ENCODE peak calls at places on chromosome 18, in ten cellular contexts. O, M, Y, A, B, W, X, E, T and I are unnamed samples.

GRCh38 chr18:75005622-75006021 is 203.3 kb downstream of the PTGR3 start:
- DNase-seq in O (peak), E (no peak), M (no peak), T (no peak), W (no peak), Y (peak), A (no peak), B (peak), X (no peak), I (no peak)

GRCh38 chr18:35756506-35757117 is 175.1 kb downstream of the GALNT1 start:
- DNase-seq in X (peak), M (peak), E (peak), W (peak), T (peak), B (peak), A (peak), Y (peak), O (peak), I (peak)

GRCh38 chr18:35581555-35582309 is at the start of gene GALNT1:
- DNase-seq in B (no peak), X (peak), O (no peak), A (peak), M (peak), E (no peak), W (peak), Y (peak), T (no peak), I (peak)

GRCh38 chr18:13216092-13216582 is 2.4 kb upstream of the LDLRAD4 start:
- DNase-seq in W (peak), M (peak), E (peak), A (peak), O (peak), Y (peak), T (peak), B (peak), X (peak), I (peak)

GRCh38 chr18:47050468-47050867 is 15.0 kb upstream of the ELOA2 start:
- DNase-seq in A (peak), X (peak), T (peak), E (peak), Y (peak), M (peak), W (peak), B (peak), O (peak), I (peak)

GRCh38 chr18:70634576-70635147 is 345.8 kb downstream of the SOCS6 start:
- DNase-seq in A (peak), W (no peak), E (no peak), T (no peak), B (no peak), Y (no peak), O (no peak), X (no peak), M (no peak), I (no peak)

GRCh38 chr18:43486462-43486861 is 209.2 kb upstream of the SYT4 start:
- DNase-seq in A (peak), T (peak), E (no peak), O (no peak), W (no peak), M (no peak), B (no peak), Y (no peak), X (no peak), I (peak)

GRCh38 chr18:49459404-49460171 is 857 bp downstream of the DYM start:
- DNase-seq in Y (peak), O (peak), W (peak), T (peak), X (peak), M (peak), B (peak), A (peak), E (peak), I (peak)

GRCh38 chr18:574456-575228 is 5.5 kb upstream of the CETN1 start:
- DNase-seq in E (no peak), Y (no peak), B (no peak), T (peak), X (no peak), M (no peak), O (no peak), W (no peak), A (no peak), I (peak)

GRCh38 chr18:13564579-13564978 is 161.8 kb downstream of the FAM210A start:
- DNase-seq in W (no peak), X (no peak), A (no peak), E (no peak), O (no peak), M (no peak), T (no peak), B (no peak), Y (no peak), I (no peak)

GRCh38 chr18:45945669-45946068 is 21.5 kb downstream of the EPG5 start:
- DNase-seq in A (no peak), M (no peak), O (no peak), T (no peak), W (no peak), B (no peak), X (no peak), E (no peak), Y (no peak), I (no peak)

GRCh38 chr18:56973487-56973886 is 173.4 kb upstream of the BOD1L2 start:
- DNase-seq in W (no peak), A (peak), Y (peak), M (no peak), B (no peak), X (no peak), E (peak), O (peak), T (no peak), I (no peak)

GRCh38 chr18:57397440-57397839 is 37.7 kb upstream of the ONECUT2 start:
- DNase-seq in T (peak), W (no peak), O (peak), B (peak), M (peak), E (peak), X (peak), Y (peak), A (peak), I (no peak)

GRCh38 chr18:79628416-79629248 is 51.0 kb upstream of the CTDP1 start:
- DNase-seq in T (no peak), W (no peak), E (no peak), Y (no peak), M (no peak), A (no peak), X (no peak), O (no peak), B (no peak), I (no peak)

GRCh38 chr18:57008001-57008686 is 138.7 kb upstream of the BOD1L2 start:
- DNase-seq in B (no peak), E (no peak), W (no peak), Y (no peak), O (no peak), M (no peak), X (no peak), A (no peak), T (no peak), I (no peak)

GRCh38 chr18:79912994-79913831 is 38.2 kb downstream of the SLC66A2 start:
- DNase-seq in M (no peak), B (no peak), A (no peak), T (no peak), W (no peak), E (no peak), X (no peak), Y (no peak), O (no peak), I (peak)

GRCh38 chr18:36851202-36851590 is 22.3 kb downstream of the KIAA1328 start:
- DNase-seq in T (no peak), O (no peak), E (no peak), A (no peak), B (no peak), M (no peak), Y (no peak), X (peak), W (peak), I (no peak)

GRCh38 chr18:10416020-10416419 is 38.4 kb upstream of the APCDD1 start:
- DNase-seq in W (no peak), E (no peak), B (no peak), T (no peak), X (no peak), A (no peak), M (no peak), O (no peak), Y (no peak), I (no peak)

GRCh38 chr18:3605562-3606443 is 155.8 kb downstream of the TGIF1 start:
- DNase-seq in X (no peak), A (peak), Y (peak), M (peak), E (peak), T (peak), W (peak), B (peak), O (peak), I (peak)

GRCh38 chr18:4765401-4765800 is 310.3 kb upstream of the DLGAP1 start:
- DNase-seq in A (no peak), O (no peak), Y (no peak), B (no peak), W (no peak), T (peak), X (no peak), E (no peak), M (no peak), I (no peak)

GRCh38 chr18:58045265-58046086 is 1.4 kb downstream of the NEDD4L start:
- DNase-seq in Y (peak), M (peak), E (peak), W (peak), B (peak), A (peak), O (peak), X (peak), T (peak), I (peak)

GRCh38 chr18:48356909-48357631 is 52.1 kb downstream of the ZBTB7C start:
- DNase-seq in O (no peak), X (no peak), T (peak), M (no peak), E (no peak), W (no peak), Y (no peak), B (no peak), A (no peak), I (no peak)

GRCh38 chr18:65725421-65726050 is 25.3 kb upstream of the CDH7 start:
- DNase-seq in O (no peak), X (no peak), A (no peak), M (peak), B (no peak), W (no peak), E (peak), Y (no peak), T (peak), I (peak)

GRCh38 chr18:22191986-22192385 is 22.6 kb downstream of the GATA6 start:
- DNase-seq in B (no peak), X (no peak), E (no peak), O (no peak), W (peak), M (no peak), T (no peak), A (no peak), Y (no peak), I (peak)

GRCh38 chr18:40612356-40612755 is 1342.7 kb upstream of the PIK3C3 start:
- DNase-seq in A (no peak), W (no peak), M (no peak), E (no peak), Y (no peak), B (no peak), X (no peak), T (no peak), O (no peak), I (no peak)

GRCh38 chr18:79608069-79608468 is 71.5 kb upstream of the CTDP1 start:
- DNase-seq in X (no peak), B (no peak), M (no peak), A (peak), Y (no peak), E (no peak), T (no peak), O (no peak), W (no peak), I (no peak)

GRCh38 chr18:7885763-7886295 is 318.7 kb downstream of the PTPRM start:
- DNase-seq in O (peak), A (no peak), W (no peak), M (no peak), B (no peak), E (no peak), Y (no peak), X (no peak), T (no peak), I (no peak)

GRCh38 chr18:69400976-69401474 is 337 bp downstream of the DOK6 start:
- DNase-seq in W (peak), O (peak), X (no peak), Y (peak), A (peak), T (peak), M (peak), E (no peak), B (peak), I (peak)

GRCh38 chr18:74139888-74140287 is 7.7 kb downstream of the FBXO15 start:
- DNase-seq in B (peak), X (no peak), A (peak), T (no peak), Y (peak), O (peak), W (no peak), E (peak), M (peak), I (no peak)

GRCh38 chr18:28039078-28039477 is 137.9 kb downstream of the CDH2 start:
- DNase-seq in B (peak), X (no peak), Y (peak), M (peak), W (peak), O (peak), A (no peak), E (peak), T (peak), I (no peak)

GRCh38 chr18:1627494-1627893 is 722.8 kb downstream of the ADCYAP1 start:
- DNase-seq in T (no peak), O (no peak), B (no peak), W (no peak), E (no peak), X (no peak), M (no peak), A (no peak), Y (no peak), I (no peak)

GRCh38 chr18:64100136-64100922 is 48.6 kb downstream of the LINC00305 start:
- DNase-seq in W (no peak), B (no peak), M (no peak), T (no peak), O (no peak), Y (no peak), E (no peak), X (peak), A (no peak), I (peak)

GRCh38 chr18:72180689-72181088 is 363.5 kb downstream of the CBLN2 start:
- DNase-seq in T (no peak), O (no peak), X (no peak), A (no peak), M (no peak), Y (no peak), E (no peak), B (no peak), W (no peak), I (no peak)

GRCh38 chr18:46497129-46497528 is 159.9 kb downstream of the LOXHD1 start:
- DNase-seq in E (peak), B (peak), A (peak), O (peak), M (peak), X (peak), W (no peak), Y (no peak), T (peak), I (peak)

GRCh38 chr18:55856191-55856590 is 268.2 kb upstream of the TCF4 start:
- DNase-seq in E (peak), B (peak), A (peak), Y (peak), X (no peak), M (peak), T (peak), W (peak), O (peak), I (no peak)

GRCh38 chr18:25675123-25675850 is 323.3 kb upstream of the ZNF521 start:
- DNase-seq in B (no peak), X (no peak), W (peak), E (no peak), M (no peak), Y (no peak), A (no peak), O (no peak), T (peak), I (peak)

DNA sequence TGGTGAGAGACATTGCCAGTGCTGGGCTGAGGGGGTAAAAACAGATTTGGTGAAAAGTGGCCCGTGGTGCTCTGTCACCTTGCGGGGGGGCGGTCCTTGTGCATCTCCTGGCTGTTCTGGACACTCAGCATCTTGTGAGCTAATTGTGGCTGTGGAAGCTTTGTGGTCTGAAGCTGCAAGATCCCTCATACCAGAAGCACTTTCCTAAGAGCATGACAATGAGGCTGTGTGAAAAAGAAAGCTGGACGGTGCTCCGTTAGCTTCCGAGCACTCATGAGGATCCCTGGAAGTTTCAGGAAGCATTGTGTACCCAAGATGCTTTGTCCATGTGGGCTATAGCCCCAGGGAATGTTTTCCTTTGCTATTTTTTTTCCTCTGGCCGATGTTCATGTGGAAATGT is 74.5 kb downstream of the CABLES1 start:
- DNase-seq in B (no peak), W (no peak), A (no peak), X (no peak), T (no peak), M (no peak), Y (no peak), O (no peak), E (no peak), I (no peak)
- H3K4me2 ChIP-seq in B (no peak), W (no peak), A (no peak), X (no peak), T (no peak), M (no peak), Y (no peak), O (no peak), E (no peak), I (no peak)

GRCh38 chr18:77366067-77366724 is 116.5 kb downstream of the GALR1 start:
- DNase-seq in W (no peak), E (no peak), O (no peak), X (no peak), M (no peak), T (no peak), A (no peak), B (no peak), Y (no peak), I (no peak)

GRCh38 chr18:77361382-77361781 is 111.7 kb downstream of the GALR1 start:
- DNase-seq in M (no peak), A (no peak), E (no peak), Y (no peak), W (no peak), X (no peak), O (no peak), T (no peak), B (no peak), I (no peak)

GRCh38 chr18:77365667-77366066 is 116.0 kb downstream of the GALR1 start:
- DNase-seq in Y (no peak), O (no peak), B (no peak), W (no peak), T (no peak), E (no peak), M (no peak), A (no peak), X (no peak), I (no peak)

GRCh38 chr18:77369644-77370043 is 120.0 kb downstream of the GALR1 start:
- DNase-seq in B (no peak), A (peak), M (no peak), T (peak), O (no peak), E (no peak), Y (no peak), X (no peak), W (no peak), I (peak)

GRCh38 chr18:77366725-77367641 is 117.3 kb downstream of the GALR1 start:
- DNase-seq in T (no peak), O (peak), A (peak), W (no peak), E (peak), X (no peak), B (peak), Y (no peak), M (no peak), I (no peak)
- H3K4me3 ChIP-seq in T (no peak), O (no peak), A (peak), W (no peak), E (peak), X (no peak), B (peak), Y (no peak), M (no peak), I (no peak)

GRCh38 chr18:11995445-11996189 is 14.3 kb downstream of the IMPA2 start:
- DNase-seq in O (peak), E (peak), W (peak), M (peak), T (peak), A (peak), Y (peak), X (peak), B (peak), I (peak)
- H3K9ac ChIP-seq in O (no peak), E (peak), W (no peak), M (peak), T (peak), A (peak), Y (no peak), X (no peak), B (no peak), I (no peak)

DNA sequence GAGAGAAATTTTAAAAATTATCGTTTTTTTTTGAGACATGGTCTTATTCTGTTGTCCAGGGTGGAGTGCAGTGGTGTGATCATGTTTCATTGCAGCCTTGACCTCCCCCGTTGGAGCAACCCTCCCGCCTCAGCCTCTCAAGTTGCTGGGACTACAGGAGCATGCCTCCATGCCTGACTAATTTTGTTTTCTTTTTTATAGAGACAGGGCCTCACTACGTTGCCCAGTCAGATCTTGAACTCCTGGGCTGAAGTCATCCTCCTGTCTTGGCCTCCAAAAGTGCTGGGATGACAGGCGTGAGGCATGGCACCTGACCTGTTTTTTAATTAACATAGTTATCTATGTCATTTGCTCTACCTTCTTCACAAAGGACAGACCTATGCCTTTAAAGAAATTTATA is 3.5 kb downstream of the RNF138 start:
- DNase-seq in X (no peak), B (no peak), Y (no peak), A (no peak), O (no peak), M (no peak), W (no peak), E (no peak), T (no peak), I (no peak)
- H3K4me2 ChIP-seq in X (peak), B (no peak), Y (no peak), A (no peak), O (no peak), M (no peak), W (peak), E (peak), T (no peak), I (peak)

GRCh38 chr18:63099026-63099840 is 220.3 kb downstream of the BCL2 start:
- DNase-seq in X (no peak), W (no peak), Y (no peak), B (no peak), M (no peak), A (no peak), E (no peak), O (no peak), T (no peak), I (no peak)
- H3K4me3 ChIP-seq in X (no peak), W (no peak), Y (no peak), B (no peak), M (no peak), A (no peak), E (no peak), O (no peak), T (no peak), I (no peak)